ENCODE peak calls at places on chromosomes 13 and 19, in eight cellular contexts. J is HepG2; Y is CD8-positive, alpha-beta T cell; L is lower lobe of right lung; Q is endodermal cell; H is pancreas; E is effector memory CD4-positive, alpha-beta T cell; U is adrenal gland. G is an unnamed sample.

GRCh38 chr13:98267080-98267912 is 90.2 kb upstream of the RNF113B start:
- DNase-seq in J (peak), Y (no peak), L (no peak), Q (peak), H (peak), E (no peak), U (peak), G (no peak)

GRCh38 chr19:17406887-17407196 is 1.4 kb upstream of the BST2 start:
- DNase-seq in J (no peak), Y (no peak), L (no peak), Q (no peak), H (no peak), E (no peak), U (no peak), G (no peak)

GRCh38 chr13:98141938-98142426 is 912 bp upstream of the FARP1 start:
- DNase-seq in J (no peak), Y (no peak), L (peak), Q (peak), H (peak), E (no peak), U (peak), G (peak)

GRCh38 chr13:45537506-45537905 is 72.8 kb downstream of the COG3 start:
- DNase-seq in J (no peak), Y (no peak), L (no peak), Q (no peak), H (no peak), E (no peak), U (no peak), G (no peak)

GRCh38 chr19:20858218-20858617 is 64.8 kb upstream of the ZNF85 start:
- DNase-seq in J (no peak), Y (no peak), L (no peak), Q (peak), H (no peak), E (no peak), U (no peak), G (no peak)

GRCh38 chr13:29761815-29762214 is 88.6 kb downstream of the UBL3 start:
- DNase-seq in J (no peak), Y (no peak), L (no peak), Q (peak), H (no peak), E (no peak), U (no peak), G (no peak)

GRCh38 chr13:111404746-111405145 is 84.3 kb downstream of the TEX29 start:
- DNase-seq in J (no peak), Y (no peak), L (no peak), Q (no peak), H (no peak), E (no peak), U (no peak), G (no peak)

GRCh38 chr19:10946964-10947657 is 13.7 kb upstream of the SMARCA4 start:
- DNase-seq in J (no peak), Y (no peak), L (no peak), Q (no peak), H (no peak), E (no peak), U (no peak), G (no peak)

GRCh38 chr19:44451687-44452086 is 3.4 kb upstream of the ZNF229 start:
- DNase-seq in J (no peak), Y (no peak), L (no peak), Q (no peak), H (no peak), E (no peak), U (no peak), G (no peak)

GRCh38 chr19:9835507-9835949 is 410 bp downstream of the PIN1 start:
- DNase-seq in J (no peak), Y (no peak), L (no peak), Q (no peak), H (no peak), E (no peak), U (no peak), G (no peak)

GRCh38 chr13:110140099-110140498 is 166.9 kb downstream of the COL4A1 start:
- DNase-seq in J (no peak), Y (no peak), L (no peak), Q (no peak), H (no peak), E (no peak), U (no peak), G (no peak)

GRCh38 chr13:41267106-41267505 is 3.7 kb upstream of the MTRF1 start:
- DNase-seq in J (no peak), Y (no peak), L (no peak), Q (no peak), H (no peak), E (no peak), U (no peak), G (no peak)

GRCh38 chr13:88979465-88980180 is 1308.5 kb downstream of the SLITRK5 start:
- DNase-seq in J (no peak), Y (no peak), L (no peak), Q (no peak), H (no peak), E (no peak), U (no peak), G (no peak)

GRCh38 chr13:21812192-21812626 is 141.3 kb downstream of the FGF9 start:
- DNase-seq in J (peak), Y (no peak), L (no peak), Q (no peak), H (peak), E (no peak), U (no peak), G (no peak)

GRCh38 chr13:88622362-88622973 is 951.3 kb downstream of the SLITRK5 start:
- DNase-seq in J (no peak), Y (peak), L (no peak), Q (no peak), H (no peak), E (no peak), U (no peak), G (no peak)

GRCh38 chr19:37309834-37310575 is 60.9 kb upstream of the ZNF527 start:
- DNase-seq in J (no peak), Y (no peak), L (no peak), Q (peak), H (no peak), E (no peak), U (no peak), G (peak)

GRCh38 chr13:59120297-59120843 is 1043.4 kb downstream of the DIAPH3 start:
- DNase-seq in J (no peak), Y (no peak), L (no peak), Q (no peak), H (no peak), E (no peak), U (no peak), G (no peak)

GRCh38 chr13:40271931-40272775 is 394.3 kb downstream of the FOXO1 start:
- DNase-seq in J (no peak), Y (no peak), L (peak), Q (peak), H (peak), E (no peak), U (peak), G (no peak)

DNA sequence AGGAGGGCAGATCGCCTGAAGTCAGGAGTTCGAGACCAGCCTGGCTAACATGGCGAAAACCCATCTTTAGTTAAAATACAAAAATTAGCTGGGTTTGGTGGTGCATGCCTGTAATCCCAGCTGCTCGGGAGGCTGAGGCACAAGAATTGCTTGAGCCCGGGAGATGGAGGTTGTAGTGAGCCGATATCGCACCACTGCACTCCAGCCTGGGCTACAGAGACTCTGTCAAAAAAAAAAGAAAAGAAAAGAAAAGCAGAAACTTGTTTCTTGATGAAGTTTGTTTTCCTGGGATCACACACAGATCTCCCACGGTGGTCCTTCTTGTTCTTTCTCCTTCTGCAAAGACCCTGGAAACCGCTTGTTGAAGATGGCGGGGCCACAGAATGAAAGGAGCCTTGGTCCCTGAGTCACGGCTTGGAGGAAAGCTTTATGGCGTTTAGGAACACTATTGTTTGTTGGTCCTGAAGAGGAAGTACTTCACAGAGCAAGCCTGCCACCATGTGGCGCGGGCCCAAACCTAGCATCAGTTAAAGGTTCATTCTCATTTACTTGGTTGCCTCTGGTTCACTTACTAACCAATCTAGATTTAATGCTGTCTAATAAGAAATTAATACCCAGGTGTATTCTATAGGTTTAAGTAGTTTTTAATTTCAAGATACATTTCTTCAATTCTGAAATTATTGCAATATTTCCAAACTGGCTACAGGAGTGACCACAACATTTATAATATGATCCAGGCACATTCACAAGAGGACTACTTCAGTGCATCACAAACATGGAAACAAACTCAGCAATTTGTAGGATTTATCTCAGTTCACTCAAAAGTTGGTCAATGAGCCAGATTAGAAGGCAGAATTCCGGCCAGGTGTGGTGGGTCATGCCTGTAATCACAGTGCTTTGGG is 21.3 kb upstream of the ARL11 start:
- DNase-seq in J (peak), Y (peak), L (peak), Q (peak), H (peak), E (peak), U (peak), G (peak)
- H3K4me3 ChIP-seq in J (peak), Y (peak), L (peak), Q (no peak), H (peak), E (peak), U (peak), G (no peak)

GRCh38 chr13:43666403-43666802 is 120.4 kb downstream of the ENOX1 start:
- DNase-seq in J (no peak), Y (no peak), L (no peak), Q (no peak), H (no peak), E (no peak), U (no peak), G (no peak)

GRCh38 chr13:43663474-43664090 is 123.2 kb downstream of the ENOX1 start:
- DNase-seq in J (no peak), Y (no peak), L (no peak), Q (no peak), H (no peak), E (no peak), U (no peak), G (no peak)

GRCh38 chr13:43662976-43663375 is 123.8 kb downstream of the ENOX1 start:
- DNase-seq in J (no peak), Y (no peak), L (no peak), Q (no peak), H (no peak), E (no peak), U (no peak), G (no peak)

GRCh38 chr13:43665388-43665787 is 121.4 kb downstream of the ENOX1 start:
- DNase-seq in J (no peak), Y (no peak), L (no peak), Q (no peak), H (no peak), E (no peak), U (no peak), G (no peak)

DNA sequence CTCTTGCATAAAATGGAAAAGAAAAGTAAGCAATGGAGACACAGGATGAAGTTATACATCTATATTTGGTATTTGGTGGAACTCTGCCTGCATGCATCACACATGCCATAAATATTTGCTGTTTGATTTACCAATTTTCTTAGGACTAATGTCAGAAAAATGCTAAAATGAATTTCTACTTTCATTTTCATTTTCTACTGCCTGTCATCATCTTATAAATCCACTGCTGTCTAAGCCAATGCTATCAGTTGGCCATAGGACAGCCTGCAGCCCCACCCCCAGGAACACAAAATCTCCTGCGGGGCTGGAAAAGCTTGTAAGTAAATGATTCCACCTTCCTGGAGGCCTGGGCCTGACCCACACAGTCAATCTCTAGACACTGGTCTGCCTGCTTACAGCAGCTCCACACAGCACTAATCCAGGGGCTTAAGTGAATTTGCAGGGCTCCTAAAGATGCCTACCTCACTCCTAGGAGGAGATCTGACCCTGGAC is 122.0 kb downstream of the ENOX1 start:
- DNase-seq in J (no peak), Y (no peak), L (no peak), Q (peak), H (peak), E (no peak), U (peak), G (no peak)
- H3K27ac ChIP-seq in J (no peak), Y (no peak), L (peak), Q (no peak), H (no peak), E (no peak), U (no peak), G (no peak)

GRCh38 chr13:76036176-76036575 is 400.0 kb downstream of the LMO7 start:
- DNase-seq in J (no peak), Y (no peak), L (no peak), Q (no peak), H (no peak), E (no peak), U (no peak), G (no peak)
- H3K4me3 ChIP-seq in J (no peak), Y (no peak), L (no peak), Q (no peak), H (no peak), E (no peak), U (no peak), G (no peak)

GRCh38 chr13:51231456-51231855 is 9.3 kb downstream of the FAM124A start:
- DNase-seq in J (no peak), Y (no peak), L (no peak), Q (peak), H (no peak), E (no peak), U (no peak), G (no peak)

GRCh38 chr13:51229731-51230130 is 7.5 kb downstream of the FAM124A start:
- DNase-seq in J (no peak), Y (no peak), L (no peak), Q (peak), H (no peak), E (no peak), U (no peak), G (no peak)

GRCh38 chr13:51230473-51231105 is 8.4 kb downstream of the FAM124A start:
- DNase-seq in J (no peak), Y (no peak), L (no peak), Q (peak), H (peak), E (no peak), U (peak), G (no peak)

GRCh38 chr13:51225034-51225433 is 2.8 kb downstream of the FAM124A start:
- DNase-seq in J (no peak), Y (no peak), L (no peak), Q (no peak), H (no peak), E (no peak), U (no peak), G (peak)

GRCh38 chr13:51229141-51229540 is 6.9 kb downstream of the FAM124A start:
- DNase-seq in J (no peak), Y (no peak), L (no peak), Q (peak), H (no peak), E (no peak), U (no peak), G (no peak)
- H3K27ac ChIP-seq in J (no peak), Y (no peak), L (no peak), Q (no peak), H (no peak), E (no peak), U (no peak), G (no peak)

GRCh38 chr19:33659835-33660234 is 38.1 kb downstream of the CHST8 start:
- DNase-seq in J (no peak), Y (no peak), L (no peak), Q (no peak), H (no peak), E (no peak), U (no peak), G (no peak)

GRCh38 chr19:33649919-33650305 is 28.2 kb downstream of the CHST8 start:
- DNase-seq in J (no peak), Y (no peak), L (no peak), Q (no peak), H (no peak), E (no peak), U (no peak), G (no peak)

GRCh38 chr19:33660426-33661160 is 38.8 kb downstream of the CHST8 start:
- DNase-seq in J (no peak), Y (no peak), L (no peak), Q (no peak), H (no peak), E (no peak), U (no peak), G (no peak)

GRCh38 chr19:33654840-33655508 is 33.2 kb downstream of the CHST8 start:
- DNase-seq in J (no peak), Y (no peak), L (no peak), Q (no peak), H (no peak), E (no peak), U (no peak), G (no peak)
- H3K4me3 ChIP-seq in J (no peak), Y (no peak), L (no peak), Q (no peak), H (no peak), E (no peak), U (no peak), G (no peak)

GRCh38 chr19:56142897-56143434 is 1.9 kb downstream of the ZNF444 start:
- DNase-seq in J (no peak), Y (no peak), L (no peak), Q (no peak), H (no peak), E (no peak), U (no peak), G (no peak)
- H3K27ac ChIP-seq in J (peak), Y (no peak), L (peak), Q (no peak), H (peak), E (no peak), U (no peak), G (no peak)

GRCh38 chr19:2636897-2637683 is 65.4 kb downstream of the GNG7 start:
- DNase-seq in J (peak), Y (peak), L (peak), Q (peak), H (peak), E (peak), U (peak), G (peak)

GRCh38 chr19:2636142-2636896 is 66.2 kb downstream of the GNG7 start:
- DNase-seq in J (no peak), Y (no peak), L (no peak), Q (no peak), H (no peak), E (no peak), U (no peak), G (no peak)

GRCh38 chr19:2633693-2634075 is 68.8 kb downstream of the GNG7 start:
- DNase-seq in J (no peak), Y (no peak), L (no peak), Q (no peak), H (no peak), E (no peak), U (no peak), G (no peak)

GRCh38 chr19:2634960-2635359 is 67.5 kb downstream of the GNG7 start:
- DNase-seq in J (no peak), Y (no peak), L (no peak), Q (no peak), H (no peak), E (no peak), U (no peak), G (no peak)

GRCh38 chr19:2634228-2634951 is 68.1 kb downstream of the GNG7 start:
- DNase-seq in J (no peak), Y (no peak), L (peak), Q (no peak), H (no peak), E (no peak), U (peak), G (peak)
- H3K4me3 ChIP-seq in J (no peak), Y (no peak), L (peak), Q (no peak), H (no peak), E (no peak), U (no peak), G (peak)